ENCODE peak calls at places on chromosomes 5 and 9, in six cellular contexts. One of them, this sample, is unnamed.
A peak's percentile ranks its signal among the peaks of the same experiment; 100 is the strongest.

GRCh38 chr5:76811214-76811613 is 7.6 kb upstream of the F2RL1 start:
- DNase-seq in A549: peak; percentile 72
- DNase-seq in HepG2: no peak
- DNase-seq in K562: no peak
- DNase-seq in IMR-90: peak; percentile 73
- DNase-seq in SK-N-SH: no peak
- DNase-seq in this sample: no peak

GRCh38 chr9:133116346-133117231 is 4.5 kb downstream of the RALGDS start:
- DNase-seq in A549: no peak
- DNase-seq in SK-N-SH: no peak
- DNase-seq in IMR-90: no peak
- DNase-seq in HepG2: no peak
- DNase-seq in K562: no peak
- DNase-seq in this sample: no peak

GRCh38 chr5:147081256-147081872 is 153.5 kb upstream of the STK32A start:
- DNase-seq in HepG2: no peak
- DNase-seq in K562: no peak
- DNase-seq in SK-N-SH: no peak
- DNase-seq in IMR-90: no peak
- DNase-seq in A549: no peak
- DNase-seq in this sample: no peak

GRCh38 chr9:123302348-123303214 is 34.2 kb upstream of the STRBP start:
- DNase-seq in IMR-90: no peak
- DNase-seq in HepG2: no peak
- DNase-seq in K562: peak; percentile 81
- DNase-seq in A549: no peak
- DNase-seq in SK-N-SH: no peak
- DNase-seq in this sample: no peak

GRCh38 chr5:151917931-151918330 is 6.7 kb downstream of the GLRA1 start:
- DNase-seq in K562: no peak
- DNase-seq in IMR-90: no peak
- DNase-seq in SK-N-SH: no peak
- DNase-seq in HepG2: no peak
- DNase-seq in A549: no peak
- DNase-seq in this sample: no peak

GRCh38 chr9:4117835-4118610 is 181.8 kb downstream of the GLIS3 start:
- DNase-seq in IMR-90: no peak
- DNase-seq in HepG2: peak; percentile 9
- DNase-seq in A549: peak; percentile 31
- DNase-seq in K562: peak; percentile 52
- DNase-seq in SK-N-SH: peak; percentile 37
- DNase-seq in this sample: no peak

GRCh38 chr5:178590141-178590923 is at the start of gene COL23A1:
- DNase-seq in IMR-90: peak; percentile 43
- DNase-seq in K562: peak; percentile 74
- DNase-seq in HepG2: no peak
- DNase-seq in A549: peak; percentile 17
- DNase-seq in SK-N-SH: peak; percentile 90
- DNase-seq in this sample: no peak

GRCh38 chr5:87182622-87183021 is 85.1 kb upstream of the RASA1 start:
- DNase-seq in A549: no peak
- DNase-seq in IMR-90: no peak
- DNase-seq in K562: no peak
- DNase-seq in SK-N-SH: no peak
- DNase-seq in HepG2: no peak
- DNase-seq in this sample: no peak

GRCh38 chr9:130638278-130639118 is 25.9 kb upstream of the PRDM12 start:
- DNase-seq in SK-N-SH: no peak
- DNase-seq in A549: no peak
- DNase-seq in HepG2: no peak
- DNase-seq in IMR-90: no peak
- DNase-seq in K562: no peak
- DNase-seq in this sample: no peak

GRCh38 chr5:75509956-75510355 is 1.5 kb downstream of the CERT1 start:
- DNase-seq in HepG2: peak; percentile 12
- DNase-seq in SK-N-SH: peak; percentile 4
- DNase-seq in IMR-90: peak; percentile 60
- DNase-seq in A549: peak; percentile 33
- DNase-seq in K562: peak; percentile 57
- DNase-seq in this sample: no peak

GRCh38 chr9:125784286-125785049 is 37.3 kb downstream of the PBX3 start:
- DNase-seq in K562: no peak
- DNase-seq in HepG2: no peak
- DNase-seq in IMR-90: peak; percentile 13
- DNase-seq in SK-N-SH: no peak
- DNase-seq in A549: no peak
- DNase-seq in this sample: no peak

DNA sequence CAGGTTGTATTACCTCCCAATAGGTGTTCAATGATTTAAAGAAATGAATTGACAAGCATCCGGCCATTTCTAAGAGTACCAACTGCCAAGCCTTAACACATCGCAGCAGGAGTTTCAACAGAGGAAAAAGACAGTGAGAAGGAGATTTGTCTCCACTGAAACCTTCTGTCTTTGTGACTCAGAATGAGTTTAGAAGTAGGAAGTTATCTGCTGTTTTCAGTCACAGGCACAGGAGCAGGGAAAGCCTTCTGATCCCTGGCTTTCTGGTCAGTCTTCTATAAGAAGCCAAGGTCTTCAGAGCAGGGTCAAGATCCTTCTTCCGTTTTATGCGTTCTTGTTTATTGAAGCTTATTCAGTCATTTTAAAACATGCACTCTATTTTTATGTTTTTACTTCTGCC is 390.7 kb upstream of the PCSK5 start:
- DNase-seq in K562: no peak
- DNase-seq in A549: no peak
- DNase-seq in IMR-90: no peak
- DNase-seq in SK-N-SH: no peak
- DNase-seq in HepG2: no peak
- DNase-seq in this sample: no peak
- TF ChIP-seq SMC3 in K562: no peak
- TF ChIP-seq SMC3 in A549: no peak
- TF ChIP-seq SMC3 in IMR-90: no peak
- TF ChIP-seq SMC3 in SK-N-SH: no peak
- TF ChIP-seq SMC3 in HepG2: no peak
- TF ChIP-seq SMC3 in this sample: no peak

GRCh38 chr9:127854169-127854833 is at the start of gene ENG:
- DNase-seq in IMR-90: peak; percentile 59
- DNase-seq in A549: no peak
- DNase-seq in HepG2: no peak
- DNase-seq in K562: no peak
- DNase-seq in SK-N-SH: peak; percentile 85
- DNase-seq in this sample: no peak
- TF ChIP-seq SMC3 in IMR-90: no peak
- TF ChIP-seq SMC3 in A549: no peak
- TF ChIP-seq SMC3 in HepG2: no peak
- TF ChIP-seq SMC3 in K562: no peak
- TF ChIP-seq SMC3 in SK-N-SH: no peak
- TF ChIP-seq SMC3 in this sample: no peak

DNA sequence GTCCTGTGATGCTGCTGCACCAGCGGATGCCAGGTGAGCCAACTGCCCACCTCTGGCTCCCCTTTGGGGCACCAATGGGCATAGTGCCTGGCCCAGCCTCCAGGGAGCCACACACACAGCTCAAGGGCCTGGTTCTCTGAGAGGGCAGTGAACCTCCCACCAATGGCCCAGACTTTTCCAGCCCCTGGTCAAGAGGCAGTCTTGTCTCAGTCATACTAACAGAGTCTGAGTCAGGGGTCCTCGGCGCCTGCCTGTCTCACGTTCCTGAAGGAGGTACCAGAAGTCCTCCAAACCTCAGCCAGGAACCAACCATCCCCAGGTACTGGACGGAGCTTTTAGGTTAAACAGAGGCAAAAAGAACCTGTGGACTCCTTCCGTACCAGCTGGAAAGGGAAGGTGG is 121.1 kb downstream of the C5orf15 start:
- DNase-seq in IMR-90: no peak
- DNase-seq in SK-N-SH: no peak
- DNase-seq in HepG2: no peak
- DNase-seq in A549: no peak
- DNase-seq in K562: no peak
- DNase-seq in this sample: no peak
- TF ChIP-seq SMC3 in IMR-90: no peak
- TF ChIP-seq SMC3 in SK-N-SH: no peak
- TF ChIP-seq SMC3 in HepG2: no peak
- TF ChIP-seq SMC3 in A549: no peak
- TF ChIP-seq SMC3 in K562: no peak
- TF ChIP-seq SMC3 in this sample: no peak

DNA sequence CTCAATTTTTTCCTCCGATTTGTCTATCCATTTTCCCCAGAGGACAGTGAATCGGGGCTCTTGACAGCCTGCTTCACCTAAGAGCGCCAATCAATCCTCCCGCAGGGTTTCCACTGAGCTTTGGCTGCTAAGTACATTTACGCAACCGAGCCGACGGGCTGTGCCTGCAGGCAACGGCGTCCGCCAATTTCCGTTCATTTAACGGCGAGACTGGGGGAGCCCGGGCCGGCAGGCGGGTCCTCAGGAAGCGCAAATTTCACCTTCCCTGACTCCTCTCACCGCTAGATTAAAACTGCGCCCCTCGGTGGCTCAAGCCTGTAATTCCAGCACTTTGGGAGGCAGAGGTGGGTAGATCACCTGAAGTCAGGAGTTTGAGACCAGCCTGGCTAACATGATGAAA is 2.7 kb upstream of the NXNL2 start:
- DNase-seq in A549: peak; percentile 78
- DNase-seq in K562: no peak
- DNase-seq in HepG2: no peak
- DNase-seq in SK-N-SH: no peak
- DNase-seq in IMR-90: peak; percentile 46
- DNase-seq in this sample: no peak
- TF ChIP-seq SMC3 in A549: peak; percentile 56
- TF ChIP-seq SMC3 in K562: no peak
- TF ChIP-seq SMC3 in HepG2: no peak
- TF ChIP-seq SMC3 in SK-N-SH: no peak
- TF ChIP-seq SMC3 in IMR-90: no peak
- TF ChIP-seq SMC3 in this sample: no peak

GRCh38 chr5:9780501-9780900 is 150.3 kb upstream of the TAS2R1 start:
- DNase-seq in IMR-90: no peak
- DNase-seq in A549: no peak
- DNase-seq in SK-N-SH: no peak
- DNase-seq in HepG2: no peak
- DNase-seq in K562: no peak
- DNase-seq in this sample: no peak

GRCh38 chr5:9774472-9775079 is 144.4 kb upstream of the TAS2R1 start:
- DNase-seq in K562: no peak
- DNase-seq in SK-N-SH: no peak
- DNase-seq in HepG2: peak; percentile 3
- DNase-seq in A549: peak; percentile 9
- DNase-seq in IMR-90: peak; percentile 84
- DNase-seq in this sample: no peak

GRCh38 chr5:9771079-9771478 is 140.9 kb upstream of the TAS2R1 start:
- DNase-seq in IMR-90: no peak
- DNase-seq in HepG2: no peak
- DNase-seq in A549: no peak
- DNase-seq in SK-N-SH: no peak
- DNase-seq in K562: no peak
- DNase-seq in this sample: no peak

GRCh38 chr5:9776525-9776924 is 146.4 kb upstream of the TAS2R1 start:
- DNase-seq in IMR-90: peak; percentile 91
- DNase-seq in A549: no peak
- DNase-seq in SK-N-SH: no peak
- DNase-seq in K562: no peak
- DNase-seq in HepG2: no peak
- DNase-seq in this sample: no peak

DNA sequence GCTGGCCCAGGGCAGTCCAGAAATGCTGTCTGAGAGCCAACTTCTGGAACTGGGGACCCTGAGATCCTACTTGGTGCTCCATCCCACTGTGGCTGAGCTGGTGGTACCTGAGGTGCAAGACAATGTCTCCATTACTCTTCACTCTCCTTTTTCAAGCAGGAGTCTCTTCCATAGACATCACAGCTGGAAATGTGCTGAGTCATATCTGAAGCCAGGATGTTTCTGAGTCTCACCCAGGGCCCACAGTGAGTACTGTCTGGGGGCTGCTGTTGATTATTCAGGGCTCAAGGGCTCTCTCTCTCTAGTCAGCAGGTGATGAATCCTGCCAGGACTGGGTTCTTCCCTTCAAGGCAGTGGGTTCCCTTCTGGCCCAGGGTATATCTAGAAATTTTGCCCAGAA is 145.2 kb upstream of the TAS2R1 start:
- DNase-seq in HepG2: no peak
- DNase-seq in A549: no peak
- DNase-seq in K562: no peak
- DNase-seq in IMR-90: peak; percentile 73
- DNase-seq in SK-N-SH: no peak
- DNase-seq in this sample: no peak
- TF ChIP-seq SMC3 in HepG2: no peak
- TF ChIP-seq SMC3 in A549: no peak
- TF ChIP-seq SMC3 in K562: no peak
- TF ChIP-seq SMC3 in IMR-90: no peak
- TF ChIP-seq SMC3 in SK-N-SH: no peak
- TF ChIP-seq SMC3 in this sample: no peak